ENCODE peak calls at places on chromosome 15, in five cellular contexts. One of them, this sample, is unnamed.

GRCh38 chr15:38894260-38894948 is 329.8 kb upstream of the RASGRP1 start:
- DNase-seq in GM12878: no peak
- DNase-seq in prostate gland: no peak
- DNase-seq in transverse colon: no peak
- DNase-seq in breast epithelium: no peak
- DNase-seq in this sample: no peak

GRCh38 chr15:76994001-76994400 is 925 bp upstream of the PSTPIP1 start:
- DNase-seq in GM12878: no peak
- DNase-seq in prostate gland: no peak
- DNase-seq in transverse colon: peak; percentile 30
- DNase-seq in breast epithelium: peak; percentile 49
- DNase-seq in this sample: peak; percentile 44

GRCh38 chr15:60840703-60841411 is 361.9 kb upstream of the ICE2 start:
- DNase-seq in GM12878: no peak
- DNase-seq in prostate gland: no peak
- DNase-seq in transverse colon: no peak
- DNase-seq in breast epithelium: no peak
- DNase-seq in this sample: no peak

GRCh38 chr15:94584833-94585244 is 353.5 kb downstream of the MCTP2 start:
- DNase-seq in GM12878: peak; percentile 36
- DNase-seq in prostate gland: no peak
- DNase-seq in transverse colon: no peak
- DNase-seq in breast epithelium: no peak
- DNase-seq in this sample: no peak

GRCh38 chr15:33608714-33609113 is 297.9 kb downstream of the RYR3 start:
- DNase-seq in GM12878: no peak
- DNase-seq in prostate gland: no peak
- DNase-seq in transverse colon: no peak
- DNase-seq in breast epithelium: no peak
- DNase-seq in this sample: no peak

GRCh38 chr15:40291088-40291574 is 8.3 kb upstream of the ANKRD63 start:
- DNase-seq in GM12878: no peak
- DNase-seq in prostate gland: peak; percentile 25
- DNase-seq in transverse colon: peak; percentile 68
- DNase-seq in breast epithelium: no peak
- DNase-seq in this sample: no peak

GRCh38 chr15:65163041-65163440 is 22.1 kb downstream of the CLPX start:
- DNase-seq in GM12878: no peak
- DNase-seq in prostate gland: no peak
- DNase-seq in transverse colon: no peak
- DNase-seq in breast epithelium: no peak
- DNase-seq in this sample: no peak

GRCh38 chr15:48925714-48926223 is 38.0 kb downstream of the SHC4 start:
- DNase-seq in GM12878: no peak
- DNase-seq in prostate gland: no peak
- DNase-seq in transverse colon: no peak
- DNase-seq in breast epithelium: no peak
- DNase-seq in this sample: peak; percentile 37

GRCh38 chr15:64895285-64896065 is 16.2 kb upstream of the ANKDD1A start:
- DNase-seq in GM12878: peak; percentile 77
- DNase-seq in prostate gland: no peak
- DNase-seq in transverse colon: peak; percentile 41
- DNase-seq in breast epithelium: no peak
- DNase-seq in this sample: no peak

GRCh38 chr15:76998661-76999285 is 3.8 kb downstream of the PSTPIP1 start:
- DNase-seq in GM12878: no peak
- DNase-seq in prostate gland: no peak
- DNase-seq in transverse colon: no peak
- DNase-seq in breast epithelium: no peak
- DNase-seq in this sample: no peak

GRCh38 chr15:58501006-58501405 is 69.2 kb downstream of the LIPC start:
- DNase-seq in GM12878: no peak
- DNase-seq in prostate gland: no peak
- DNase-seq in transverse colon: no peak
- DNase-seq in breast epithelium: no peak
- DNase-seq in this sample: no peak

GRCh38 chr15:80162059-80162554 is 9.3 kb downstream of the FAH start:
- DNase-seq in GM12878: no peak
- DNase-seq in prostate gland: peak; percentile 44
- DNase-seq in transverse colon: no peak
- DNase-seq in breast epithelium: no peak
- DNase-seq in this sample: no peak

GRCh38 chr15:57259511-57260143 is 116.7 kb upstream of the CGNL1 start:
- DNase-seq in GM12878: peak; percentile 13
- DNase-seq in prostate gland: no peak
- DNase-seq in transverse colon: peak; percentile 29
- DNase-seq in breast epithelium: no peak
- DNase-seq in this sample: no peak

GRCh38 chr15:50227076-50227475 is 38.5 kb downstream of the HDC start:
- DNase-seq in GM12878: no peak
- DNase-seq in prostate gland: no peak
- DNase-seq in transverse colon: no peak
- DNase-seq in breast epithelium: no peak
- DNase-seq in this sample: no peak

GRCh38 chr15:99361541-99362185 is 110.4 kb downstream of the LRRC28 start:
- DNase-seq in GM12878: no peak
- DNase-seq in prostate gland: no peak
- DNase-seq in transverse colon: no peak
- DNase-seq in breast epithelium: no peak
- DNase-seq in this sample: no peak

GRCh38 chr15:31158858-31159569 is 57.5 kb upstream of the TRPM1 start:
- DNase-seq in GM12878: no peak
- DNase-seq in prostate gland: peak; percentile 47
- DNase-seq in transverse colon: no peak
- DNase-seq in breast epithelium: no peak
- DNase-seq in this sample: no peak

GRCh38 chr15:75721462-75721922 is 8.8 kb upstream of the CSPG4 start:
- DNase-seq in GM12878: no peak
- DNase-seq in prostate gland: no peak
- DNase-seq in transverse colon: no peak
- DNase-seq in breast epithelium: no peak
- DNase-seq in this sample: no peak

GRCh38 chr15:76335851-76336253 is 721 bp upstream of the ISL2 start:
- DNase-seq in GM12878: no peak
- DNase-seq in prostate gland: no peak
- DNase-seq in transverse colon: no peak
- DNase-seq in breast epithelium: no peak
- DNase-seq in this sample: peak; percentile 23

GRCh38 chr15:56468271-56468912 is 3.5 kb upstream of the MNS1 start:
- DNase-seq in GM12878: peak; percentile 33
- DNase-seq in prostate gland: no peak
- DNase-seq in transverse colon: no peak
- DNase-seq in breast epithelium: no peak
- DNase-seq in this sample: no peak

GRCh38 chr15:55282284-55282833 is 7.3 kb downstream of the RAB27A start:
- DNase-seq in GM12878: no peak
- DNase-seq in prostate gland: no peak
- DNase-seq in transverse colon: no peak
- DNase-seq in breast epithelium: no peak
- DNase-seq in this sample: no peak

GRCh38 chr15:80386151-80386550 is 18.0 kb upstream of the ARNT2 start:
- DNase-seq in GM12878: no peak
- DNase-seq in prostate gland: no peak
- DNase-seq in transverse colon: no peak
- DNase-seq in breast epithelium: no peak
- DNase-seq in this sample: no peak

GRCh38 chr15:23648920-23649515 is 1.4 kb upstream of the MAGEL2 start:
- DNase-seq in GM12878: no peak
- DNase-seq in prostate gland: peak; percentile 23
- DNase-seq in transverse colon: peak; percentile 40
- DNase-seq in breast epithelium: no peak
- DNase-seq in this sample: peak; percentile 39

GRCh38 chr15:63466378-63467192 is 37.8 kb upstream of the USP3 start:
- DNase-seq in GM12878: no peak
- DNase-seq in prostate gland: peak; percentile 68
- DNase-seq in transverse colon: no peak
- DNase-seq in breast epithelium: no peak
- DNase-seq in this sample: peak; percentile 40

DNA sequence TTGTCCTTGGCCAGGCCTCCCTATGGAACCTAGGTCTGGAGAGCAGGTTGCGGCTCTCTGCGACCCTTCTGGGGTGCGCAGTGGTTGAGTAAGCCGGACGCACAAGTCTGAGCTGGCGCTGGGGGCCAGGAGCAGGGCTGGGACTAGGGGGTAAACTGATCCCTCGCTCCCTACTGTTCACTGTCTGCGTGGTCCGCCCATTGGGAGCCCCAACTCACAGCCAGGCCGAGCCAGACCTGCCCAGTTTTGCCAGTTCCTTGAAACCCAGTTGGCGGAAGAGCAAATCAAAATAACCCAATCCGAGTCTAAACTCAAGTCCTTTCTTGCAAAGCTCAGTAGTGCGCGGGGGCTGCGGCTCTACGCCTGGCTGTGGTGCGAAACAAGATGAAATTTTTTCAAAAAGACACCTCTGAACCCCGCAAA is 17.5 kb downstream of the RGMA start:
- DNase-seq in GM12878: no peak
- DNase-seq in prostate gland: no peak
- DNase-seq in transverse colon: no peak
- DNase-seq in breast epithelium: no peak
- DNase-seq in this sample: no peak
- TF ChIP-seq POLR2A in GM12878: no peak
- TF ChIP-seq POLR2A in prostate gland: peak; percentile 53
- TF ChIP-seq POLR2A in transverse colon: no peak
- TF ChIP-seq POLR2A in breast epithelium: no peak
- TF ChIP-seq POLR2A in this sample: no peak

DNA sequence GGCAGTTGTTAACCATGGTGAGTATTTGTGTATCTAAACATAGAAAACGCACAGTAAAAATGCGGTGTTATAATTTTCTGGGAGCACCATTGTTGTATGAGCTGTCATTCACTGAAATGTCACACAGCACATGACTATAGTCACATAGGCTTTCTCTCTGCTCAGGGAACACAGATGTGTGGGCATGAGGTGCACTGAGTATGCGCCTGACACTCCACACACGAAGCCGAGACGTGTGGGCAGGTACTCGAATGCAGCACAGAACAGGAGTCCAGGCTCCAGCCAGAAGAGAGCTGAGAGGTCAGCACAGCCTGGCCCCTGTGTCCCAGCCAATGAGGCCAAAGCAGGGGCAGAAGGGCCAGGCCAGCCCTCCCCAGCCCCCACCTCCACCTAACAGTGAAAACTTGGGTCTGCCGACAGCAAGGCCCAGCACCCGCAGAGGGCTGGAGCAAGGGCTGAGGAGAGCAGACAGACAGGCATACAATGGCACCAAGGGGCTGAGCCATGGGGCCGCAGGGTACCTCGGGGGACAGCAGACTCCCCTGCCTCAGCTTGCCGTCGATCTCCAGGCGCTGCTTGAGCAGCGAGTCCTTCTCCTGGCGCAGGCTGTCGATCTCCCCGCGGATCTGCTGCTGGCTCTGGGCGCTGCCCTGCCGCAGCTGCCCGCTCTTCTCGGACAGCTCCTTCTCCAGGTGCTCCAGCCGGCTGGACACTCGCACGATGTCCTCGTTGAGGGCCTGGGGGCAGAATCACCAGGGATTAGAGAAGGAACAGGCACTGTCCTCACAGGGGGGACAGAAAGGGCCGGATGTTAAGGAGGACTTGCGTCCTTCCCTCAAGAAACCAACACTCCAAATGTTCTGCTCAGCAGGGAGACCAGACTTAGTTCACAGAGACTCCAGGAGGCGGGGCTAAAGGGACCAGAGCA is 24.0 kb downstream of the KIF7 start:
- DNase-seq in GM12878: no peak
- DNase-seq in prostate gland: no peak
- DNase-seq in transverse colon: no peak
- DNase-seq in breast epithelium: no peak
- DNase-seq in this sample: no peak
- TF ChIP-seq POLR2A in GM12878: no peak
- TF ChIP-seq POLR2A in prostate gland: no peak
- TF ChIP-seq POLR2A in transverse colon: no peak
- TF ChIP-seq POLR2A in breast epithelium: no peak
- TF ChIP-seq POLR2A in this sample: no peak

GRCh38 chr15:84638103-84638502 is 16.0 kb downstream of the WDR73 start:
- DNase-seq in GM12878: no peak
- DNase-seq in prostate gland: no peak
- DNase-seq in transverse colon: no peak
- DNase-seq in breast epithelium: no peak
- DNase-seq in this sample: no peak

GRCh38 chr15:84631706-84632272 is 22.3 kb downstream of the WDR73 start:
- DNase-seq in GM12878: no peak
- DNase-seq in prostate gland: no peak
- DNase-seq in transverse colon: no peak
- DNase-seq in breast epithelium: no peak
- DNase-seq in this sample: no peak

GRCh38 chr15:84629033-84629432 is 25.1 kb downstream of the WDR73 start:
- DNase-seq in GM12878: no peak
- DNase-seq in prostate gland: no peak
- DNase-seq in transverse colon: no peak
- DNase-seq in breast epithelium: no peak
- DNase-seq in this sample: no peak

GRCh38 chr15:84634228-84634837 is 19.8 kb downstream of the WDR73 start:
- DNase-seq in GM12878: no peak
- DNase-seq in prostate gland: no peak
- DNase-seq in transverse colon: no peak
- DNase-seq in breast epithelium: no peak
- DNase-seq in this sample: no peak

GRCh38 chr15:84633311-84634227 is 20.5 kb downstream of the WDR73 start:
- DNase-seq in GM12878: no peak
- DNase-seq in prostate gland: peak; percentile 55
- DNase-seq in transverse colon: peak; percentile 79
- DNase-seq in breast epithelium: peak; percentile 70
- DNase-seq in this sample: no peak
- TF ChIP-seq POLR2A in GM12878: peak; percentile 54
- TF ChIP-seq POLR2A in prostate gland: no peak
- TF ChIP-seq POLR2A in transverse colon: peak; percentile 69
- TF ChIP-seq POLR2A in breast epithelium: no peak
- TF ChIP-seq POLR2A in this sample: no peak

GRCh38 chr15:68051907-68052306 is 2.2 kb upstream of the PIAS1 start:
- DNase-seq in GM12878: no peak
- DNase-seq in prostate gland: no peak
- DNase-seq in transverse colon: no peak
- DNase-seq in breast epithelium: no peak
- DNase-seq in this sample: no peak

GRCh38 chr15:68053701-68053996 is 466 bp upstream of the PIAS1 start:
- DNase-seq in GM12878: no peak
- DNase-seq in prostate gland: no peak
- DNase-seq in transverse colon: no peak
- DNase-seq in breast epithelium: no peak
- DNase-seq in this sample: no peak

GRCh38 chr15:68053997-68054657 is at the start of gene PIAS1:
- DNase-seq in GM12878: peak; percentile 73
- DNase-seq in prostate gland: peak; percentile 93
- DNase-seq in transverse colon: peak; percentile 95
- DNase-seq in breast epithelium: peak; percentile 93
- DNase-seq in this sample: peak; percentile 65

GRCh38 chr15:68052431-68052830 is 1.7 kb upstream of the PIAS1 start:
- DNase-seq in GM12878: no peak
- DNase-seq in prostate gland: no peak
- DNase-seq in transverse colon: no peak
- DNase-seq in breast epithelium: no peak
- DNase-seq in this sample: no peak

DNA sequence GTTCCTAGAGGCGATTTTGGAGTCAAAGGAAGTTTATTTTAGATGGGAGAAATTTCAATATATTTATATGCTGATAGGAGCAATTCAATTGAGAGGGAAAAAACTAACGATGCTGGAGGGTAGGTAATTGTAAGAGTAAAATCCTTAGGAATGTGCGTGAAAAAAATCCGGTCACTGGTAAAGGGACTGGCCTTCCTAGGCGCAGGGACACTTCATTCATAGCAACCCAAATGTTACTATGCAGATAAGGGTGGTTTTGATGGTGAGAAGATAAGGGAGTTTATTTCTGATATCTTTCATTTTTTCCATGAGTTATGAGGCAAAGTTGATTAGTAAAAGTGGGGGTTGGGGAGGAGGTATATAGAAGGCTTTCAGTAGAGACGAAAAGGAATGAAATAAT is 1.1 kb upstream of the PIAS1 start:
- DNase-seq in GM12878: no peak
- DNase-seq in prostate gland: no peak
- DNase-seq in transverse colon: no peak
- DNase-seq in breast epithelium: no peak
- DNase-seq in this sample: no peak
- TF ChIP-seq POLR2A in GM12878: no peak
- TF ChIP-seq POLR2A in prostate gland: no peak
- TF ChIP-seq POLR2A in transverse colon: no peak
- TF ChIP-seq POLR2A in breast epithelium: no peak
- TF ChIP-seq POLR2A in this sample: no peak